ENCODE peak calls at places on chromosomes 1 and 21, in eight cellular contexts. S, W, A, I, H, P, E and Y are unnamed samples. For H3K9me3 and H3K4me1, the result is how much of the 10 kb centered on the place peaks cover.

GRCh38 chr1:74772945-74773344 is 40.0 kb downstream of the TYW3 start:
- DNase-seq in W (no peak), S (no peak), H (no peak), P (no peak), A (no peak), E (no peak), I (peak), Y (no peak)

GRCh38 chr21:34846601-34847112 is 177.9 kb downstream of the CLIC6 start:
- DNase-seq in I (no peak), S (no peak), E (no peak), A (no peak), P (peak), H (no peak), W (no peak), Y (no peak)

GRCh38 chr1:21323091-21323490 is 32.8 kb upstream of the ECE1 start:
- DNase-seq in W (no peak), H (no peak), A (no peak), I (no peak), P (peak), S (no peak), E (no peak), Y (no peak)

GRCh38 chr1:208465266-208465665 is 221.1 kb upstream of the PLXNA2 start:
- DNase-seq in I (no peak), E (no peak), S (no peak), P (no peak), W (no peak), A (no peak), H (no peak), Y (no peak)

GRCh38 chr1:33173091-33173490 is 8.8 kb downstream of the TRIM62 start:
- DNase-seq in W (no peak), P (no peak), H (no peak), S (no peak), I (no peak), E (no peak), A (no peak), Y (no peak)

GRCh38 chr1:25922633-25923567 is 16.7 kb upstream of the STMN1 start:
- DNase-seq in I (peak), S (peak), P (peak), W (peak), E (peak), A (peak), H (peak), Y (peak)

GRCh38 chr1:112704511-112704907 is 2.4 kb downstream of the RHOC start:
- DNase-seq in W (no peak), H (no peak), S (no peak), I (no peak), P (no peak), A (no peak), E (no peak), Y (no peak)

GRCh38 chr1:93143136-93143535 is 37.1 kb downstream of the TMED5 start:
- DNase-seq in P (peak), S (no peak), I (peak), E (no peak), A (no peak), W (no peak), H (no peak), Y (no peak)

GRCh38 chr1:154558610-154559495 is at the start of gene UBE2Q1:
- DNase-seq in I (peak), H (peak), A (peak), W (peak), E (peak), S (peak), P (peak), Y (peak)

GRCh38 chr1:27405074-27405473 is 12.7 kb downstream of the GPR3 start:
- DNase-seq in W (no peak), S (no peak), H (peak), A (no peak), P (peak), E (no peak), I (no peak), Y (no peak)

GRCh38 chr1:169348356-169349036 is 19.1 kb downstream of the NME7 start:
- DNase-seq in P (no peak), A (no peak), S (peak), I (peak), H (no peak), W (peak), E (no peak), Y (peak)

GRCh38 chr1:93083979-93084378 is 4.9 kb downstream of the MTF2 start:
- DNase-seq in W (no peak), E (no peak), I (no peak), H (no peak), A (no peak), S (no peak), P (no peak), Y (no peak)

GRCh38 chr1:227635596-227635995 is 72.2 kb downstream of the ZNF678 start:
- DNase-seq in W (no peak), H (no peak), E (no peak), I (no peak), A (no peak), P (no peak), S (no peak), Y (no peak)
- H3K9me3 ChIP-seq in W (under half), H (under half), E (under half), I (half or more), A (under half), P (under half), S (under half), Y (under half)

GRCh38 chr1:94182191-94182590 is 55.2 kb downstream of the ARHGAP29 start:
- DNase-seq in S (no peak), H (no peak), E (no peak), A (no peak), W (no peak), P (no peak), I (no peak), Y (no peak)

GRCh38 chr1:94178896-94179295 is 57.9 kb upstream of the ABCA4 start:
- DNase-seq in A (no peak), P (no peak), E (no peak), W (no peak), S (no peak), H (no peak), I (no peak), Y (no peak)

GRCh38 chr1:94186946-94187345 is 50.4 kb downstream of the ARHGAP29 start:
- DNase-seq in S (no peak), P (no peak), E (no peak), A (no peak), I (no peak), W (no peak), H (no peak), Y (no peak)

GRCh38 chr1:94180650-94181049 is 56.7 kb downstream of the ARHGAP29 start:
- DNase-seq in A (no peak), H (no peak), W (no peak), S (no peak), P (no peak), I (no peak), E (no peak), Y (no peak)

GRCh38 chr1:94183197-94183815 is 54.1 kb downstream of the ARHGAP29 start:
- DNase-seq in I (no peak), H (no peak), A (no peak), W (no peak), E (no peak), P (no peak), S (no peak), Y (no peak)
- H3K27ac ChIP-seq in I (no peak), H (no peak), A (no peak), W (no peak), E (no peak), P (no peak), S (no peak), Y (no peak)

GRCh38 chr1:150548632-150549495 is at the start of gene ADAMTSL4:
- DNase-seq in E (no peak), S (no peak), P (peak), A (peak), W (peak), H (peak), I (peak), Y (no peak)
- H3K4me1 ChIP-seq in E (under half), S (under half), P (under half), A (under half), W (under half), H (under half), I (under half), Y (under half)

GRCh38 chr1:96660503-96660902 is 61.1 kb upstream of the PTBP2 start:
- DNase-seq in I (no peak), H (no peak), P (peak), S (no peak), A (no peak), E (no peak), W (no peak), Y (no peak)
- H3K9me3 ChIP-seq in I (under half), H (under half), P (under half), S (under half), A (under half), E (under half), W (under half), Y (under half)

GRCh38 chr1:43448955-43449707 is 4.6 kb downstream of the HYI start:
- DNase-seq in I (no peak), E (no peak), H (no peak), A (peak), P (no peak), W (no peak), S (no peak), Y (no peak)

GRCh38 chr1:43445618-43446387 is 7.9 kb downstream of the HYI start:
- DNase-seq in W (no peak), E (no peak), H (no peak), I (no peak), P (no peak), S (no peak), A (peak), Y (no peak)

GRCh38 chr1:43447891-43448708 is 5.6 kb downstream of the HYI start:
- DNase-seq in S (no peak), E (no peak), P (no peak), H (no peak), W (no peak), I (no peak), A (peak), Y (no peak)

GRCh38 chr1:43446388-43446740 is 7.4 kb downstream of the HYI start:
- DNase-seq in W (no peak), S (no peak), I (no peak), A (peak), P (no peak), E (no peak), H (no peak), Y (no peak)

GRCh38 chr1:43446881-43447835 is 6.6 kb downstream of the HYI start:
- DNase-seq in W (no peak), I (no peak), A (peak), H (no peak), S (no peak), P (no peak), E (no peak), Y (no peak)
- H3K27ac ChIP-seq in W (no peak), I (no peak), A (no peak), H (no peak), S (no peak), P (no peak), E (no peak), Y (no peak)

GRCh38 chr1:8135250-8135649 is 109.1 kb upstream of the ERRFI1 start:
- DNase-seq in W (no peak), P (no peak), H (no peak), A (no peak), I (no peak), E (no peak), S (no peak), Y (no peak)

GRCh38 chr1:8133190-8133589 is 107.1 kb upstream of the ERRFI1 start:
- DNase-seq in W (no peak), E (no peak), P (no peak), A (no peak), I (peak), H (no peak), S (no peak), Y (no peak)

GRCh38 chr1:8133657-8134430 is 107.7 kb upstream of the ERRFI1 start:
- DNase-seq in H (peak), E (no peak), A (peak), I (peak), W (no peak), P (peak), S (peak), Y (no peak)

GRCh38 chr1:8136766-8137165 is 110.7 kb upstream of the ERRFI1 start:
- DNase-seq in I (no peak), H (no peak), A (no peak), W (no peak), E (no peak), S (no peak), P (no peak), Y (no peak)

GRCh38 chr1:8134546-8135235 is 108.6 kb upstream of the ERRFI1 start:
- DNase-seq in W (no peak), P (peak), H (no peak), S (no peak), E (no peak), I (no peak), A (no peak), Y (no peak)
- H3K4me1 ChIP-seq in W (under half), P (under half), H (under half), S (under half), E (under half), I (under half), A (under half), Y (under half)

GRCh38 chr1:246988316-246988715 is 19.5 kb downstream of the ZNF695 start:
- DNase-seq in W (no peak), A (no peak), P (no peak), H (no peak), S (no peak), E (no peak), I (no peak), Y (no peak)

GRCh38 chr1:246987083-246987690 is 20.7 kb downstream of the ZNF695 start:
- DNase-seq in P (no peak), A (no peak), H (no peak), E (no peak), S (no peak), I (no peak), W (no peak), Y (no peak)

GRCh38 chr1:246989901-246990300 is 18.0 kb downstream of the ZNF695 start:
- DNase-seq in I (no peak), P (no peak), H (no peak), W (no peak), A (no peak), E (no peak), S (no peak), Y (no peak)
- H3K9me3 ChIP-seq in I (half or more), P (under half), H (under half), W (under half), A (under half), E (under half), S (under half), Y (under half)

GRCh38 chr1:40768146-40768990 is 15.2 kb upstream of the KCNQ4 start:
- DNase-seq in S (no peak), W (no peak), E (no peak), H (no peak), P (no peak), I (no peak), A (no peak), Y (no peak)

GRCh38 chr1:40763742-40764532 is 19.6 kb upstream of the KCNQ4 start:
- DNase-seq in P (no peak), E (no peak), S (no peak), I (peak), A (no peak), H (no peak), W (peak), Y (no peak)

GRCh38 chr1:40769815-40770214 is 13.8 kb upstream of the KCNQ4 start:
- DNase-seq in S (no peak), P (no peak), A (no peak), H (no peak), I (peak), E (no peak), W (no peak), Y (no peak)

GRCh38 chr1:40766017-40766416 is 17.6 kb upstream of the KCNQ4 start:
- DNase-seq in H (no peak), P (no peak), I (no peak), S (no peak), E (no peak), W (no peak), A (no peak), Y (no peak)

DNA sequence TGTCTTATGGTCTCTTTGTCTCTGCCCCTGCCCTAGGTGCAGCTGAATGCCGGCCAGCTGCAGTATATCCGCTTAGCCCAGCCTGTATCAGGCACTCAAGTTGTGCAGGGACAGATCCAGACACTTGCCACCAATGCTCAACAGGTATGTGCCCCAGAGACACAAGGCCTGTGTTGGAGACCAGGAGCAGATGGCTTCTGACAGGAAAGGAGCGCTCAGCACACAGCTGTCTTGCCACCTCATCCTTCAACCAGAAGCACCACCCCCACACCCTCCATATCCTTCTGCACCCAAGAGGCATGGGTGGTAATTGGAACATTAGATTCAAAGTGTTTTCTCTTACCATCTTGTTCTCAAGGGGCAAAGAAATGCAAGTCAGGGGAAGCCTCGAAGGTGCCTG is 17.0 kb upstream of the KCNQ4 start:
- DNase-seq in A (no peak), H (no peak), E (no peak), I (no peak), S (no peak), W (no peak), P (no peak), Y (no peak)
- H3K27ac ChIP-seq in A (no peak), H (no peak), E (no peak), I (no peak), S (no peak), W (no peak), P (no peak), Y (no peak)

DNA sequence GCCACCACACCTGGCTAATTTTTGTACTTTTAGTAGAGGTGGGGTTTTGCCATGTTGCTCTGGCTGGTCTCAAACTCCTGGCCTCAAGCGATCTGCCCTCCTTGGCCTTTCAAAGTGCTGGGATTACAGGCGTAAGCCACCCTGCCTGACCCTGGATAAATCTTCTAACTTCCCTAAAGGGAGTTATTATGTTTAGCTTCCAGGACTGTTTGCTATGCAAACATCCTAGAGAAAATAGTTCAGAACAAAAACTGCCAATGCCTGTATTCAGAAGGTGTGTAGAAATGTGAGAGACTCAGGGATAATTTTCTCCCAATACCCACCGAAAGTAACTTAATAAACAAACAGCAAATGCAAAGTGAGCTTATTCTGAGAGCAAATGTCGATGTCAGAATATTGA is 301.2 kb downstream of the TGFB2 start:
- DNase-seq in H (no peak), W (no peak), P (no peak), E (no peak), I (no peak), S (no peak), A (no peak), Y (no peak)
- H3K4me1 ChIP-seq in H (under half), W (under half), P (under half), E (under half), I (under half), S (under half), A (under half), Y (under half)